ENCODE peak calls at places on chromosomes 3 and 15, in four cellular contexts. O, V, Q and J are unnamed samples. For H3K4me1, the result is how much of the 10 kb centered on the place peaks cover.

GRCh38 chr15:64688179-64688578 is 87.2 kb downstream of the RBPMS2 start:
- DNase-seq in V (no peak), Q (no peak), O (no peak), J (no peak)

GRCh38 chr3:182644800-182645433 is 148.4 kb upstream of the ATP11B start:
- DNase-seq in V (no peak), O (no peak), Q (no peak), J (no peak)

GRCh38 chr15:74326759-74327158 is 40.7 kb downstream of the CYP11A1 start:
- DNase-seq in O (no peak), Q (no peak), V (no peak), J (no peak)

GRCh38 chr3:82080261-82080660 is 318.8 kb upstream of the GBE1 start:
- DNase-seq in O (no peak), V (no peak), Q (no peak), J (no peak)

GRCh38 chr15:98085003-98085639 is 124.6 kb downstream of the ARRDC4 start:
- DNase-seq in Q (peak), O (peak), V (peak), J (no peak)

GRCh38 chr15:73550190-73550589 is 83.0 kb downstream of the NPTN start:
- DNase-seq in Q (no peak), V (no peak), O (no peak), J (no peak)

GRCh38 chr3:161420746-161421145 is 49.4 kb upstream of the SPTSSB start:
- DNase-seq in V (no peak), O (no peak), Q (peak), J (no peak)

GRCh38 chr3:127140501-127141460 is 52.1 kb upstream of the PRR23E start:
- DNase-seq in Q (no peak), O (no peak), V (no peak), J (no peak)

GRCh38 chr3:112676659-112677234 is 35.8 kb upstream of the CCDC80 start:
- DNase-seq in V (peak), O (peak), Q (peak), J (peak)

GRCh38 chr3:100522125-100522524 is 29.7 kb downstream of the TMEM45A start:
- DNase-seq in Q (no peak), V (no peak), O (no peak), J (no peak)

DNA sequence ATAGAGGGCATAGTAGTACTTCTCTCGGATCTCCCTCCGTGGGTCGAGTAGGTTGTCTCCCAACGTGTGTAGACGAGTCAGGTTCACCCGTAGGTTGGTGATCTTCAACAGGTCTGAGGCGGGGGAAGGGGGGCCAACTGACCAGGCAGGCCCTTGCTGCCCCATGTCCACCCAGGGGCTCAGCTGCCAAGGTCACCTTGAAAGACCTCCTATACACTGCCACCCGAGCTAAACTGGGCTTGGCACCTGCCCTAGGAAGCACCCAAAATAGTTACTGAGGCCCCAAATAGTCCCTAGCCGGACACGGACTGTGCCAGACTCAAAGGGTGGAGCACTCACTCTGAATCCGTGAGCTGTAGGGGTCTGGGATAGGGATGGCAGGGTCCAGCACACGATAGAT is 1.8 kb downstream of the LAMB2 start:
- DNase-seq in V (no peak), O (no peak), Q (no peak), J (no peak)
- H3K4me3 ChIP-seq in V (no peak), O (no peak), Q (peak), J (no peak)

GRCh38 chr3:45948409-45948808 is 5.1 kb downstream of the CXCR6 start:
- DNase-seq in O (no peak), Q (no peak), V (no peak), J (no peak)

GRCh38 chr3:45946307-45946706 is 3.0 kb downstream of the CXCR6 start:
- DNase-seq in O (no peak), Q (no peak), V (no peak), J (no peak)

GRCh38 chr3:45946875-45947274 is 3.6 kb downstream of the CXCR6 start:
- DNase-seq in Q (no peak), V (no peak), O (no peak), J (no peak)

GRCh38 chr3:45948881-45949280 is 5.6 kb downstream of the CXCR6 start:
- DNase-seq in Q (no peak), O (no peak), V (no peak), J (no peak)

DNA sequence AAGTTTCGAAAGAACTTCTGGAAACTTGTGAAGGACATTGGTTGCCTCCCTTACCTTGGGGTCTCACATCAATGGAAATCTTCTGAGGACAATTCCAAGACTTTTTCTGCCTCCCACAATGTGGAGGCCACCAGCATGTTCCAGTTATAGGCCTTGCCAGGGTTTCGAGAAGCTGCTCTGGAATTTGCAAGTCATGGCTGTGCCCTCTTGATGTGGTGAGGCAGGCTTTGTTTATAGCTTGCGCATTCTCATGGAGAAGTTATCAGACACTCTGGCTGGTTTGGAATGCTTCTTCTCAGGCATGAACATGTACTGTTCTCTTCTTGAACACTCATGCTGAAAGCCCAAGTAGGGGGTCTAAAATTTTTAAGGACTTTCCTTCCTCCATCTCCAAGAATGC is 4.1 kb downstream of the CXCR6 start:
- DNase-seq in O (no peak), Q (no peak), V (no peak), J (no peak)
- H3K4me1 ChIP-seq in O (under half), Q (under half), V (under half), J (under half)

DNA sequence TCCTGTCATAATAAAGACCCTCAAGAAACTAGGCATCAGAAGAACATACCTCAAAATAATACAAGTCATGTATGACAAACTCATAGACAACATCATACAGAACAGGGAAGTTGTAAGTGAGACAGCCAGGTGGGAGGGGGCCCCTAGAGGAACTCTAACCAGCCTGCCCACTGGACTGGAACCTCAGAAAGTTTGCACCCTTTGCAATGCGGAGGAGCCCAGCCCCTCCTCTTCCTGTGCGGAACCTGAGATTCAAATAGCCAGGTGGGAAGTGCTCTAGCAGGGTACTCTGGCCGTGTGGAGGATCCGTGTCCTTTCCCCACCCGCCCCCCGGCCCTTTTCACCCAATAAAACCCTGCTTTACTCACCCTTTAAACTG is 387.0 kb upstream of the CBLB start:
- DNase-seq in O (no peak), Q (no peak), V (no peak), J (no peak)
- TF ChIP-seq POLR2A in O (no peak), Q (no peak), V (no peak), J (no peak)

GRCh38 chr15:84818221-84819131 is 1.3 kb downstream of the ALPK3 start:
- DNase-seq in O (no peak), V (no peak), Q (no peak), J (no peak)
- H3K4me3 ChIP-seq in O (no peak), V (no peak), Q (peak), J (peak)

DNA sequence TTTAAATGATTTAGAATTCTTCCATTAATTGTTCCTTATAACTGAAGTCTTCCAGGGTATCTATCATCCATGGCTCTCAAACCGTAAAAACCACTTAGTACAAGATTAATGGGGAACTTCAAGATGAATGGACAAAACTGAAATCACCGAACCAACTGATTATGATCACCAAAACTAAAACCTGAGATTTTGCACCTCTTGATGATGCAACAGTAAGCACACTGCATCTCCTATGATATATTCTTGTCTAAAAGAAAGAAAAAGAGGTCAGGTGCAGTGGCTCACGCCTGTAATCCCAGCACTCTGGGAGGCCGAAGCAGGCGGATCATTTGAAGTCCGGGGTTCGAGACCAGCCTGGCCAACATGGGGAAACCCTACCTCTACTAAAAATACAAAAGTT is 3.6 kb upstream of the ISY1 start:
- DNase-seq in O (no peak), V (no peak), Q (no peak), J (no peak)
- H3K4me1 ChIP-seq in O (under half), V (under half), Q (under half), J (under half)

GRCh38 chr3:150451329-150452084 is 43.4 kb downstream of the TSC22D2 start:
- DNase-seq in O (no peak), Q (no peak), V (no peak), J (no peak)
- TF ChIP-seq POLR2A in O (no peak), Q (no peak), V (no peak), J (no peak)